ENCODE peak calls at places on chromosomes 12 and 14, in ten cellular contexts. G is NCI-H510A; C is brain microvascular endothelial cell; P is NCI-H1436; E is GM03348; R is MCF 10A; J is SK-N-MC; X is activated naive CD4-positive, alpha-beta T cell; N is NCI-H446; M is fibroblast of lung. I is an unnamed sample.

GRCh38 chr14:22305563-22306127 is 283.4 kb downstream of the DAD1 start:
- DNase-seq in G (no peak), C (no peak), P (no peak), E (no peak), R (no peak), J (no peak), X (no peak), N (no peak), M (no peak), I (no peak)

GRCh38 chr12:68613209-68613904 is 2.7 kb downstream of the RAP1B start:
- DNase-seq in G (no peak), C (no peak), P (no peak), E (no peak), R (no peak), J (no peak), X (no peak), N (no peak), M (no peak), I (no peak)

GRCh38 chr12:106247731-106248176 is at the start of gene CKAP4:
- DNase-seq in G (peak), C (peak), P (peak), E (peak), R (peak), J (no peak), X (peak), N (peak), M (peak), I (peak)

GRCh38 chr12:47244730-47245285 is 165.0 kb upstream of the AMIGO2 start:
- DNase-seq in G (no peak), C (no peak), P (no peak), E (no peak), R (no peak), J (no peak), X (no peak), N (no peak), M (no peak), I (no peak)

GRCh38 chr12:96872946-96873345 is 34.1 kb upstream of the NEDD1 start:
- DNase-seq in G (no peak), C (no peak), P (no peak), E (no peak), R (no peak), J (no peak), X (no peak), N (no peak), M (no peak), I (no peak)

GRCh38 chr12:67748761-67749075 is 100.2 kb downstream of the DYRK2 start:
- DNase-seq in G (no peak), C (no peak), P (no peak), E (no peak), R (peak), J (no peak), X (no peak), N (no peak), M (no peak), I (no peak)

GRCh38 chr14:104680806-104681688 is 8.4 kb upstream of the INF2 start:
- DNase-seq in G (peak), C (peak), P (no peak), E (peak), R (peak), J (no peak), X (no peak), N (no peak), M (peak), I (no peak)

GRCh38 chr12:42960087-42960527 is 370.6 kb upstream of the PRICKLE1 start:
- DNase-seq in G (no peak), C (no peak), P (no peak), E (no peak), R (peak), J (no peak), X (no peak), N (no peak), M (no peak), I (no peak)

GRCh38 chr14:67683821-67684220 is 9.4 kb upstream of the VTI1B start:
- DNase-seq in G (no peak), C (no peak), P (no peak), E (no peak), R (no peak), J (no peak), X (no peak), N (no peak), M (no peak), I (no peak)

GRCh38 chr14:93007225-93007997 is 84.5 kb downstream of the CHGA start:
- DNase-seq in G (no peak), C (peak), P (no peak), E (peak), R (peak), J (no peak), X (no peak), N (no peak), M (peak), I (peak)

GRCh38 chr12:52147367-52147972 is 44.3 kb downstream of the KRT80 start:
- DNase-seq in G (no peak), C (peak), P (peak), E (peak), R (peak), J (no peak), X (no peak), N (no peak), M (peak), I (peak)

GRCh38 chr12:15131462-15131861 is 89.8 kb downstream of the RERG start:
- DNase-seq in G (no peak), C (peak), P (no peak), E (peak), R (peak), J (no peak), X (no peak), N (no peak), M (peak), I (no peak)

GRCh38 chr14:94110552-94111181 is at the start of gene IFI27:
- DNase-seq in G (no peak), C (no peak), P (no peak), E (no peak), R (peak), J (no peak), X (no peak), N (no peak), M (peak), I (no peak)

GRCh38 chr12:49945394-49946080 is 5.0 kb upstream of the AQP2 start:
- DNase-seq in G (peak), C (peak), P (no peak), E (peak), R (peak), J (no peak), X (peak), N (no peak), M (peak), I (peak)

GRCh38 chr14:22008766-22009165 is 335.1 kb upstream of the OR4E1 start:
- DNase-seq in G (no peak), C (no peak), P (no peak), E (no peak), R (no peak), J (no peak), X (no peak), N (no peak), M (no peak), I (no peak)

GRCh38 chr14:67269338-67270060 is 28.3 kb downstream of the PALS1 start:
- DNase-seq in G (no peak), C (peak), P (no peak), E (peak), R (no peak), J (no peak), X (no peak), N (no peak), M (peak), I (no peak)

GRCh38 chr12:41190360-41190759 is 2.2 kb downstream of the PDZRN4 start:
- DNase-seq in G (no peak), C (peak), P (no peak), E (peak), R (peak), J (peak), X (no peak), N (no peak), M (no peak), I (no peak)

GRCh38 chr14:99649219-99649618 is 4.3 kb downstream of the HHIPL1 start:
- DNase-seq in G (no peak), C (peak), P (no peak), E (peak), R (no peak), J (no peak), X (no peak), N (no peak), M (peak), I (no peak)

GRCh38 chr14:59325906-59326305 is 137.4 kb downstream of the DAAM1 start:
- DNase-seq in G (no peak), C (no peak), P (no peak), E (peak), R (peak), J (no peak), X (no peak), N (no peak), M (peak), I (no peak)

GRCh38 chr14:96038920-96039632 is at the start of gene C14orf132:
- DNase-seq in G (peak), C (peak), P (peak), E (peak), R (no peak), J (no peak), X (peak), N (peak), M (peak), I (peak)

GRCh38 chr12:106841471-106842302 is 67.2 kb downstream of the RIC8B start:
- DNase-seq in G (no peak), C (peak), P (peak), E (peak), R (peak), J (peak), X (no peak), N (peak), M (peak), I (no peak)

GRCh38 chr12:120142231-120142877 is 25.8 kb upstream of the RAB35 start:
- DNase-seq in G (no peak), C (peak), P (no peak), E (no peak), R (no peak), J (no peak), X (no peak), N (no peak), M (peak), I (no peak)

GRCh38 chr14:67586302-67586701 is 13.8 kb downstream of the PIGH start:
- DNase-seq in G (no peak), C (no peak), P (no peak), E (no peak), R (no peak), J (no peak), X (no peak), N (no peak), M (no peak), I (no peak)

GRCh38 chr14:54001189-54001878 is 44.7 kb upstream of the BMP4 start:
- DNase-seq in G (no peak), C (no peak), P (no peak), E (no peak), R (peak), J (no peak), X (no peak), N (no peak), M (no peak), I (no peak)

GRCh38 chr12:100404769-100405407 is 48.0 kb downstream of the SLC17A8 start:
- DNase-seq in G (no peak), C (peak), P (peak), E (peak), R (peak), J (peak), X (no peak), N (no peak), M (peak), I (no peak)

GRCh38 chr14:57293851-57294837 is 25.4 kb downstream of the AP5M1 start:
- DNase-seq in G (no peak), C (no peak), P (no peak), E (peak), R (no peak), J (no peak), X (no peak), N (no peak), M (peak), I (no peak)

GRCh38 chr14:104101086-104101621 is 15.7 kb downstream of the ASPG start:
- DNase-seq in G (no peak), C (no peak), P (no peak), E (no peak), R (peak), J (no peak), X (no peak), N (no peak), M (no peak), I (peak)

GRCh38 chr14:51869426-51870113 is 9.2 kb downstream of the GNG2 start:
- DNase-seq in G (no peak), C (no peak), P (no peak), E (no peak), R (no peak), J (no peak), X (no peak), N (no peak), M (no peak), I (no peak)